ENCODE peak calls at places on chromosomes 1 and 21, in nine cellular contexts. I is stimulated activated naive CD4-positive, alpha-beta T cell; Y is left cardiac atrium; N is lung microvascular endothelial cell; M is amniotic stem cell; V is NCI-H1092 treated with DMSO at 0.1 percent for 48 hours; H is CD4-positive, alpha-beta T cell; U is stimulated activated CD4-positive, alpha-beta T cell treated with anti-CD3 and anti-CD28 coated beads, Interleukin-2, amount 100 ng/mL, for 48 hours; W is NCI-H1694. O is an unnamed sample.

GRCh38 chr1:221497051-221497450 is 244.8 kb downstream of the DUSP10 start:
- DNase-seq in H (no peak), N (no peak), I (no peak), W (no peak), Y (no peak), U (no peak), M (no peak), V (no peak), O (no peak)

GRCh38 chr1:183194527-183195145 is 8.6 kb downstream of the LAMC2 start:
- DNase-seq in Y (no peak), I (peak; percentile 25), N (no peak), U (no peak), W (no peak), M (no peak), H (no peak), V (no peak), O (no peak)

GRCh38 chr21:43721225-43721605 is 2.3 kb downstream of the PDXK start:
- DNase-seq in I (no peak), N (no peak), M (no peak), Y (no peak), W (no peak), H (no peak), V (no peak), U (no peak), O (no peak)

GRCh38 chr1:244897476-244898254 is 33.3 kb upstream of the HNRNPU start:
- DNase-seq in H (no peak), U (no peak), V (peak; percentile 53), M (no peak), Y (no peak), N (no peak), I (no peak), W (no peak), O (no peak)

GRCh38 chr1:205689479-205689878 is 9.2 kb upstream of the SLC45A3 start:
- DNase-seq in Y (no peak), N (no peak), H (no peak), M (no peak), U (no peak), V (no peak), I (no peak), W (no peak), O (no peak)

GRCh38 chr1:174931214-174931613 is 68.5 kb upstream of the CACYBP start:
- DNase-seq in I (no peak), Y (no peak), M (no peak), V (no peak), N (no peak), W (no peak), H (no peak), U (no peak), O (no peak)

GRCh38 chr1:71031426-71031825 is 16.2 kb downstream of the PTGER3 start:
- DNase-seq in I (no peak), H (no peak), U (no peak), W (no peak), V (no peak), N (no peak), Y (no peak), M (no peak), O (no peak)

GRCh38 chr1:147238053-147238902 is 4.2 kb upstream of the CHD1L start:
- DNase-seq in M (no peak), W (no peak), Y (no peak), I (no peak), N (no peak), V (no peak), U (no peak), H (no peak), O (peak; percentile 64)

GRCh38 chr1:75276385-75276784 is 142.2 kb downstream of the LHX8 start:
- DNase-seq in W (no peak), N (no peak), V (no peak), H (no peak), Y (no peak), M (no peak), U (no peak), I (no peak), O (no peak)